ENCODE peak calls at places on chromosome 1, in four cellular contexts. C is AG08395, Y is HEK293T, E is activated T-cell treated with anti-CD3 and anti-CD28 coated beads for 4 hours. L is an unnamed sample.

GRCh38 chr1:165290143-165290542 is 66.4 kb downstream of the LMX1A start:
- DNase-seq in C (no peak), E (no peak), Y (no peak), L (no peak)

GRCh38 chr1:188476606-188477005 is 1647.9 kb downstream of the PLA2G4A start:
- DNase-seq in C (no peak), Y (no peak), E (no peak), L (no peak)

GRCh38 chr1:206816390-206817287 is 44.3 kb upstream of the IL10 start:
- DNase-seq in Y (no peak), E (no peak), C (no peak), L (no peak)

GRCh38 chr1:40339420-40340323 is 22.6 kb upstream of the COL9A2 start:
- DNase-seq in E (no peak), Y (no peak), C (no peak), L (no peak)

GRCh38 chr1:12488666-12489354 is 129.2 kb downstream of the DHRS3 start:
- DNase-seq in C (no peak), E (no peak), Y (no peak), L (no peak)

GRCh38 chr1:16374266-16374665 is 7.2 kb downstream of the SZRD1 start:
- DNase-seq in C (no peak), E (no peak), Y (no peak), L (no peak)

GRCh38 chr1:228374711-228375577 is 31.7 kb downstream of the TRIM11 start:
- DNase-seq in Y (no peak), E (no peak), C (peak), L (no peak)

GRCh38 chr1:67194209-67194863 is 28.1 kb downstream of the IL23R start:
- DNase-seq in C (no peak), Y (no peak), E (no peak), L (no peak)

GRCh38 chr1:183840140-183840539 is 35.2 kb downstream of the RGL1 start:
- DNase-seq in C (no peak), E (no peak), Y (no peak), L (no peak)

GRCh38 chr1:149962039-149962647 is 25.5 kb upstream of the MTMR11 start:
- DNase-seq in E (peak), Y (peak), C (peak), L (peak)

GRCh38 chr1:53411541-53412152 is 47.6 kb upstream of the DMRTB1 start:
- DNase-seq in C (no peak), E (no peak), Y (no peak), L (peak)

GRCh38 chr1:234176000-234176399 is 197.3 kb upstream of the COA6 start:
- DNase-seq in C (no peak), E (no peak), Y (no peak), L (no peak)

GRCh38 chr1:21537511-21537931 is 28.3 kb downstream of the ALPL start:
- DNase-seq in Y (no peak), E (no peak), C (no peak), L (no peak)

GRCh38 chr1:21687081-21687529 is 17.9 kb upstream of the RAP1GAP start:
- DNase-seq in Y (no peak), C (no peak), E (no peak), L (no peak)

GRCh38 chr1:221741364-221741970 is 422 bp downstream of the DUSP10 start:
- DNase-seq in C (peak), E (peak), Y (peak), L (peak)

GRCh38 chr1:61255324-61255703 is 173.0 kb downstream of the NFIA start:
- DNase-seq in E (no peak), Y (no peak), C (peak), L (no peak)

GRCh38 chr1:180533571-180533987 is 25.2 kb upstream of the OVAAL start:
- DNase-seq in E (peak), Y (peak), C (peak), L (peak)

GRCh38 chr1:220926146-220926545 is 46.9 kb downstream of the HLX start:
- DNase-seq in Y (no peak), E (no peak), C (peak), L (no peak)

GRCh38 chr1:169472759-169473158 is 13.0 kb downstream of the SLC19A2 start:
- DNase-seq in Y (no peak), C (no peak), E (no peak), L (no peak)

GRCh38 chr1:212916395-212917133 is 33.8 kb upstream of the VASH2 start:
- DNase-seq in Y (no peak), E (no peak), C (peak), L (peak)

GRCh38 chr1:226604846-226605572 is 56.4 kb downstream of the STUM start:
- DNase-seq in C (no peak), E (no peak), Y (no peak), L (no peak)

GRCh38 chr1:3520419-3521378 is 66.2 kb downstream of the ARHGEF16 start:
- DNase-seq in C (no peak), Y (no peak), E (no peak), L (no peak)

GRCh38 chr1:14095001-14095400 is 395.0 kb downstream of the PRDM2 start:
- DNase-seq in Y (peak), C (peak), E (no peak), L (peak)

GRCh38 chr1:62325076-62325475 is 5.8 kb upstream of the KANK4 start:
- DNase-seq in C (peak), E (no peak), Y (no peak), L (no peak)

GRCh38 chr1:63690966-63691365 is 82.9 kb upstream of the ROR1 start:
- DNase-seq in Y (no peak), E (no peak), C (no peak), L (no peak)

GRCh38 chr1:224298344-224299330 is 31.3 kb downstream of the NVL start:
- DNase-seq in E (no peak), Y (no peak), C (no peak), L (no peak)

GRCh38 chr1:202586018-202586821 is 124.0 kb downstream of the SYT2 start:
- DNase-seq in E (no peak), Y (no peak), C (no peak), L (no peak)

GRCh38 chr1:150210741-150211140 is 25.2 kb downstream of the ANP32E start:
- DNase-seq in E (no peak), C (no peak), Y (no peak), L (no peak)

L was measured in SK-N-DZ.